ENCODE peak calls at places on chromosomes 13 and 19, in ten cellular contexts. One of them, this sample, is unnamed.

GRCh38 chr19:38197937-38198704 is 25.9 kb downstream of the DPF1 start:
- DNase-seq in left ventricle myocardium superior: no peak
- DNase-seq in GM12891: no peak
- DNase-seq in progenitor cell of endocrine pancreas: no peak
- DNase-seq in NCI-H1092: no peak
- DNase-seq in LHCN-M2: no peak
- DNase-seq in mesothelial cell of epicardium: no peak
- DNase-seq in myocyte: no peak
- DNase-seq in stimulated activated CD8-positive, alpha-beta memory T cell treated with anti-CD3 and anti-CD28 coated beads, Interleukin-4, amount 100 ng/mL, for 4 hours: no peak
- DNase-seq in HFFc6: no peak
- DNase-seq in this sample: no peak

GRCh38 chr13:38697628-38698333 is 10.9 kb downstream of the FREM2 start:
- DNase-seq in left ventricle myocardium superior: no peak
- DNase-seq in GM12891: no peak
- DNase-seq in progenitor cell of endocrine pancreas: no peak
- DNase-seq in NCI-H1092: no peak
- DNase-seq in LHCN-M2: no peak
- DNase-seq in mesothelial cell of epicardium: no peak
- DNase-seq in myocyte: peak
- DNase-seq in stimulated activated CD8-positive, alpha-beta memory T cell treated with anti-CD3 and anti-CD28 coated beads, Interleukin-4, amount 100 ng/mL, for 4 hours: no peak
- DNase-seq in HFFc6: no peak
- DNase-seq in this sample: no peak

GRCh38 chr19:14542721-14543328 is 13.4 kb downstream of the TECR start:
- DNase-seq in left ventricle myocardium superior: no peak
- DNase-seq in GM12891: no peak
- DNase-seq in progenitor cell of endocrine pancreas: no peak
- DNase-seq in NCI-H1092: no peak
- DNase-seq in LHCN-M2: no peak
- DNase-seq in mesothelial cell of epicardium: no peak
- DNase-seq in myocyte: no peak
- DNase-seq in stimulated activated CD8-positive, alpha-beta memory T cell treated with anti-CD3 and anti-CD28 coated beads, Interleukin-4, amount 100 ng/mL, for 4 hours: no peak
- DNase-seq in HFFc6: peak
- DNase-seq in this sample: no peak

GRCh38 chr19:4098493-4098892 is 25.4 kb downstream of the MAP2K2 start:
- DNase-seq in left ventricle myocardium superior: peak
- DNase-seq in GM12891: no peak
- DNase-seq in progenitor cell of endocrine pancreas: no peak
- DNase-seq in NCI-H1092: no peak
- DNase-seq in LHCN-M2: no peak
- DNase-seq in mesothelial cell of epicardium: no peak
- DNase-seq in myocyte: peak
- DNase-seq in stimulated activated CD8-positive, alpha-beta memory T cell treated with anti-CD3 and anti-CD28 coated beads, Interleukin-4, amount 100 ng/mL, for 4 hours: no peak
- DNase-seq in HFFc6: no peak
- DNase-seq in this sample: no peak

GRCh38 chr19:13132471-13133166 is 14.6 kb downstream of the NACC1 start:
- DNase-seq in left ventricle myocardium superior: no peak
- DNase-seq in GM12891: no peak
- DNase-seq in progenitor cell of endocrine pancreas: no peak
- DNase-seq in NCI-H1092: no peak
- DNase-seq in LHCN-M2: peak
- DNase-seq in mesothelial cell of epicardium: no peak
- DNase-seq in myocyte: peak
- DNase-seq in stimulated activated CD8-positive, alpha-beta memory T cell treated with anti-CD3 and anti-CD28 coated beads, Interleukin-4, amount 100 ng/mL, for 4 hours: no peak
- DNase-seq in HFFc6: peak
- DNase-seq in this sample: no peak

GRCh38 chr19:35783469-35784400 is 8.4 kb downstream of the ARHGAP33 start:
- DNase-seq in left ventricle myocardium superior: no peak
- DNase-seq in GM12891: no peak
- DNase-seq in progenitor cell of endocrine pancreas: no peak
- DNase-seq in NCI-H1092: no peak
- DNase-seq in LHCN-M2: no peak
- DNase-seq in mesothelial cell of epicardium: no peak
- DNase-seq in myocyte: no peak
- DNase-seq in stimulated activated CD8-positive, alpha-beta memory T cell treated with anti-CD3 and anti-CD28 coated beads, Interleukin-4, amount 100 ng/mL, for 4 hours: no peak
- DNase-seq in HFFc6: no peak
- DNase-seq in this sample: no peak

GRCh38 chr19:33150852-33151518 is 19.1 kb downstream of the WDR88 start:
- DNase-seq in left ventricle myocardium superior: no peak
- DNase-seq in GM12891: no peak
- DNase-seq in progenitor cell of endocrine pancreas: no peak
- DNase-seq in NCI-H1092: no peak
- DNase-seq in LHCN-M2: no peak
- DNase-seq in mesothelial cell of epicardium: no peak
- DNase-seq in myocyte: no peak
- DNase-seq in stimulated activated CD8-positive, alpha-beta memory T cell treated with anti-CD3 and anti-CD28 coated beads, Interleukin-4, amount 100 ng/mL, for 4 hours: no peak
- DNase-seq in HFFc6: no peak
- DNase-seq in this sample: no peak

GRCh38 chr19:43934985-43935708 is at the start of gene ZNF45:
- DNase-seq in left ventricle myocardium superior: peak
- DNase-seq in GM12891: peak
- DNase-seq in progenitor cell of endocrine pancreas: peak
- DNase-seq in NCI-H1092: peak
- DNase-seq in LHCN-M2: peak
- DNase-seq in mesothelial cell of epicardium: peak
- DNase-seq in myocyte: peak
- DNase-seq in stimulated activated CD8-positive, alpha-beta memory T cell treated with anti-CD3 and anti-CD28 coated beads, Interleukin-4, amount 100 ng/mL, for 4 hours: peak
- DNase-seq in HFFc6: peak
- DNase-seq in this sample: peak

GRCh38 chr19:18865106-18865972 is 30.6 kb downstream of the CERS1 start:
- DNase-seq in left ventricle myocardium superior: no peak
- DNase-seq in GM12891: no peak
- DNase-seq in progenitor cell of endocrine pancreas: no peak
- DNase-seq in NCI-H1092: no peak
- DNase-seq in LHCN-M2: no peak
- DNase-seq in mesothelial cell of epicardium: no peak
- DNase-seq in myocyte: no peak
- DNase-seq in stimulated activated CD8-positive, alpha-beta memory T cell treated with anti-CD3 and anti-CD28 coated beads, Interleukin-4, amount 100 ng/mL, for 4 hours: no peak
- DNase-seq in HFFc6: no peak
- DNase-seq in this sample: no peak

GRCh38 chr19:46786236-46787039 is 2.0 kb downstream of the SLC1A5 start:
- DNase-seq in left ventricle myocardium superior: peak
- DNase-seq in GM12891: peak
- DNase-seq in progenitor cell of endocrine pancreas: no peak
- DNase-seq in NCI-H1092: no peak
- DNase-seq in LHCN-M2: peak
- DNase-seq in mesothelial cell of epicardium: no peak
- DNase-seq in myocyte: peak
- DNase-seq in stimulated activated CD8-positive, alpha-beta memory T cell treated with anti-CD3 and anti-CD28 coated beads, Interleukin-4, amount 100 ng/mL, for 4 hours: peak
- DNase-seq in HFFc6: peak
- DNase-seq in this sample: peak

GRCh38 chr13:48403151-48403631 is 9.7 kb downstream of the LPAR6 start:
- DNase-seq in left ventricle myocardium superior: no peak
- DNase-seq in GM12891: peak
- DNase-seq in progenitor cell of endocrine pancreas: no peak
- DNase-seq in NCI-H1092: no peak
- DNase-seq in LHCN-M2: no peak
- DNase-seq in mesothelial cell of epicardium: no peak
- DNase-seq in myocyte: no peak
- DNase-seq in stimulated activated CD8-positive, alpha-beta memory T cell treated with anti-CD3 and anti-CD28 coated beads, Interleukin-4, amount 100 ng/mL, for 4 hours: no peak
- DNase-seq in HFFc6: no peak
- DNase-seq in this sample: no peak

GRCh38 chr13:48849515-48849914 is 126.2 kb upstream of the FNDC3A start:
- DNase-seq in left ventricle myocardium superior: no peak
- DNase-seq in GM12891: no peak
- DNase-seq in progenitor cell of endocrine pancreas: no peak
- DNase-seq in NCI-H1092: no peak
- DNase-seq in LHCN-M2: no peak
- DNase-seq in mesothelial cell of epicardium: no peak
- DNase-seq in myocyte: no peak
- DNase-seq in stimulated activated CD8-positive, alpha-beta memory T cell treated with anti-CD3 and anti-CD28 coated beads, Interleukin-4, amount 100 ng/mL, for 4 hours: no peak
- DNase-seq in HFFc6: no peak
- DNase-seq in this sample: no peak

GRCh38 chr19:15264061-15264932 is 32.0 kb upstream of the EPHX3 start:
- DNase-seq in left ventricle myocardium superior: peak
- DNase-seq in GM12891: peak
- DNase-seq in progenitor cell of endocrine pancreas: peak
- DNase-seq in NCI-H1092: peak
- DNase-seq in LHCN-M2: peak
- DNase-seq in mesothelial cell of epicardium: peak
- DNase-seq in myocyte: peak
- DNase-seq in stimulated activated CD8-positive, alpha-beta memory T cell treated with anti-CD3 and anti-CD28 coated beads, Interleukin-4, amount 100 ng/mL, for 4 hours: peak
- DNase-seq in HFFc6: peak
- DNase-seq in this sample: no peak

GRCh38 chr13:113886561-113887112 is 22.8 kb upstream of the GAS6 start:
- DNase-seq in left ventricle myocardium superior: no peak
- DNase-seq in GM12891: no peak
- DNase-seq in progenitor cell of endocrine pancreas: no peak
- DNase-seq in NCI-H1092: no peak
- DNase-seq in LHCN-M2: no peak
- DNase-seq in mesothelial cell of epicardium: no peak
- DNase-seq in myocyte: no peak
- DNase-seq in stimulated activated CD8-positive, alpha-beta memory T cell treated with anti-CD3 and anti-CD28 coated beads, Interleukin-4, amount 100 ng/mL, for 4 hours: no peak
- DNase-seq in HFFc6: no peak
- DNase-seq in this sample: no peak

GRCh38 chr19:36101550-36102327 is 9.2 kb upstream of the OVOL3 start:
- DNase-seq in left ventricle myocardium superior: no peak
- DNase-seq in GM12891: no peak
- DNase-seq in progenitor cell of endocrine pancreas: no peak
- DNase-seq in NCI-H1092: no peak
- DNase-seq in LHCN-M2: no peak
- DNase-seq in mesothelial cell of epicardium: no peak
- DNase-seq in myocyte: no peak
- DNase-seq in stimulated activated CD8-positive, alpha-beta memory T cell treated with anti-CD3 and anti-CD28 coated beads, Interleukin-4, amount 100 ng/mL, for 4 hours: no peak
- DNase-seq in HFFc6: no peak
- DNase-seq in this sample: no peak

GRCh38 chr19:19329199-19329598 is 8.6 kb downstream of the MAU2 start:
- DNase-seq in left ventricle myocardium superior: no peak
- DNase-seq in GM12891: no peak
- DNase-seq in progenitor cell of endocrine pancreas: no peak
- DNase-seq in NCI-H1092: no peak
- DNase-seq in LHCN-M2: no peak
- DNase-seq in mesothelial cell of epicardium: no peak
- DNase-seq in myocyte: no peak
- DNase-seq in stimulated activated CD8-positive, alpha-beta memory T cell treated with anti-CD3 and anti-CD28 coated beads, Interleukin-4, amount 100 ng/mL, for 4 hours: no peak
- DNase-seq in HFFc6: no peak
- DNase-seq in this sample: no peak

GRCh38 chr13:30739646-30740642 is 4.6 kb downstream of the ALOX5AP start:
- DNase-seq in left ventricle myocardium superior: no peak
- DNase-seq in GM12891: no peak
- DNase-seq in progenitor cell of endocrine pancreas: no peak
- DNase-seq in NCI-H1092: no peak
- DNase-seq in LHCN-M2: peak
- DNase-seq in mesothelial cell of epicardium: no peak
- DNase-seq in myocyte: peak
- DNase-seq in stimulated activated CD8-positive, alpha-beta memory T cell treated with anti-CD3 and anti-CD28 coated beads, Interleukin-4, amount 100 ng/mL, for 4 hours: peak
- DNase-seq in HFFc6: peak
- DNase-seq in this sample: no peak

GRCh38 chr13:93244918-93245280 is 18.3 kb downstream of the GPC6 start:
- DNase-seq in left ventricle myocardium superior: no peak
- DNase-seq in GM12891: no peak
- DNase-seq in progenitor cell of endocrine pancreas: no peak
- DNase-seq in NCI-H1092: no peak
- DNase-seq in LHCN-M2: peak
- DNase-seq in mesothelial cell of epicardium: no peak
- DNase-seq in myocyte: peak
- DNase-seq in stimulated activated CD8-positive, alpha-beta memory T cell treated with anti-CD3 and anti-CD28 coated beads, Interleukin-4, amount 100 ng/mL, for 4 hours: no peak
- DNase-seq in HFFc6: peak
- DNase-seq in this sample: no peak

GRCh38 chr13:53165201-53165600 is 136.6 kb downstream of the OLFM4 start:
- DNase-seq in left ventricle myocardium superior: no peak
- DNase-seq in GM12891: no peak
- DNase-seq in progenitor cell of endocrine pancreas: no peak
- DNase-seq in NCI-H1092: no peak
- DNase-seq in LHCN-M2: no peak
- DNase-seq in mesothelial cell of epicardium: no peak
- DNase-seq in myocyte: no peak
- DNase-seq in stimulated activated CD8-positive, alpha-beta memory T cell treated with anti-CD3 and anti-CD28 coated beads, Interleukin-4, amount 100 ng/mL, for 4 hours: no peak
- DNase-seq in HFFc6: no peak
- DNase-seq in this sample: no peak

GRCh38 chr19:55220525-55220924 is 8.0 kb downstream of the TMEM86B start:
- DNase-seq in left ventricle myocardium superior: no peak
- DNase-seq in GM12891: no peak
- DNase-seq in progenitor cell of endocrine pancreas: no peak
- DNase-seq in NCI-H1092: no peak
- DNase-seq in LHCN-M2: no peak
- DNase-seq in mesothelial cell of epicardium: no peak
- DNase-seq in myocyte: peak
- DNase-seq in stimulated activated CD8-positive, alpha-beta memory T cell treated with anti-CD3 and anti-CD28 coated beads, Interleukin-4, amount 100 ng/mL, for 4 hours: no peak
- DNase-seq in HFFc6: no peak
- DNase-seq in this sample: no peak

GRCh38 chr19:990119-990571 is 6.0 kb downstream of the WDR18 start:
- DNase-seq in left ventricle myocardium superior: no peak
- DNase-seq in GM12891: no peak
- DNase-seq in progenitor cell of endocrine pancreas: no peak
- DNase-seq in NCI-H1092: no peak
- DNase-seq in LHCN-M2: no peak
- DNase-seq in mesothelial cell of epicardium: no peak
- DNase-seq in myocyte: no peak
- DNase-seq in stimulated activated CD8-positive, alpha-beta memory T cell treated with anti-CD3 and anti-CD28 coated beads, Interleukin-4, amount 100 ng/mL, for 4 hours: no peak
- DNase-seq in HFFc6: no peak
- DNase-seq in this sample: no peak

GRCh38 chr13:105047676-105048295 is 1487.7 kb downstream of the EFNB2 start:
- DNase-seq in left ventricle myocardium superior: no peak
- DNase-seq in GM12891: no peak
- DNase-seq in progenitor cell of endocrine pancreas: no peak
- DNase-seq in NCI-H1092: no peak
- DNase-seq in LHCN-M2: no peak
- DNase-seq in mesothelial cell of epicardium: no peak
- DNase-seq in myocyte: peak
- DNase-seq in stimulated activated CD8-positive, alpha-beta memory T cell treated with anti-CD3 and anti-CD28 coated beads, Interleukin-4, amount 100 ng/mL, for 4 hours: no peak
- DNase-seq in HFFc6: no peak
- DNase-seq in this sample: no peak

GRCh38 chr19:15294591-15294990 is 37.7 kb downstream of the BRD4 start:
- DNase-seq in left ventricle myocardium superior: peak
- DNase-seq in GM12891: no peak
- DNase-seq in progenitor cell of endocrine pancreas: no peak
- DNase-seq in NCI-H1092: no peak
- DNase-seq in LHCN-M2: no peak
- DNase-seq in mesothelial cell of epicardium: no peak
- DNase-seq in myocyte: no peak
- DNase-seq in stimulated activated CD8-positive, alpha-beta memory T cell treated with anti-CD3 and anti-CD28 coated beads, Interleukin-4, amount 100 ng/mL, for 4 hours: no peak
- DNase-seq in HFFc6: no peak
- DNase-seq in this sample: no peak

GRCh38 chr13:84431646-84432045 is 549.4 kb upstream of the SLITRK1 start:
- DNase-seq in left ventricle myocardium superior: no peak
- DNase-seq in GM12891: no peak
- DNase-seq in progenitor cell of endocrine pancreas: no peak
- DNase-seq in NCI-H1092: no peak
- DNase-seq in LHCN-M2: peak
- DNase-seq in mesothelial cell of epicardium: no peak
- DNase-seq in myocyte: peak
- DNase-seq in stimulated activated CD8-positive, alpha-beta memory T cell treated with anti-CD3 and anti-CD28 coated beads, Interleukin-4, amount 100 ng/mL, for 4 hours: no peak
- DNase-seq in HFFc6: peak
- DNase-seq in this sample: no peak

GRCh38 chr19:33413426-33413725 is 39.9 kb downstream of the CEBPG start:
- DNase-seq in left ventricle myocardium superior: no peak
- DNase-seq in GM12891: no peak
- DNase-seq in progenitor cell of endocrine pancreas: no peak
- DNase-seq in NCI-H1092: no peak
- DNase-seq in LHCN-M2: no peak
- DNase-seq in mesothelial cell of epicardium: no peak
- DNase-seq in myocyte: no peak
- DNase-seq in stimulated activated CD8-positive, alpha-beta memory T cell treated with anti-CD3 and anti-CD28 coated beads, Interleukin-4, amount 100 ng/mL, for 4 hours: no peak
- DNase-seq in HFFc6: no peak
- DNase-seq in this sample: no peak

GRCh38 chr13:94608586-94608985 is 6.9 kb downstream of the GPR180 start:
- DNase-seq in left ventricle myocardium superior: no peak
- DNase-seq in GM12891: no peak
- DNase-seq in progenitor cell of endocrine pancreas: no peak
- DNase-seq in NCI-H1092: no peak
- DNase-seq in LHCN-M2: no peak
- DNase-seq in mesothelial cell of epicardium: no peak
- DNase-seq in myocyte: no peak
- DNase-seq in stimulated activated CD8-positive, alpha-beta memory T cell treated with anti-CD3 and anti-CD28 coated beads, Interleukin-4, amount 100 ng/mL, for 4 hours: no peak
- DNase-seq in HFFc6: no peak
- DNase-seq in this sample: no peak

GRCh38 chr13:99982741-99983400 is 1.3 kb downstream of the ZIC2 start:
- DNase-seq in left ventricle myocardium superior: no peak
- DNase-seq in GM12891: no peak
- DNase-seq in progenitor cell of endocrine pancreas: no peak
- DNase-seq in NCI-H1092: no peak
- DNase-seq in LHCN-M2: no peak
- DNase-seq in mesothelial cell of epicardium: no peak
- DNase-seq in myocyte: no peak
- DNase-seq in stimulated activated CD8-positive, alpha-beta memory T cell treated with anti-CD3 and anti-CD28 coated beads, Interleukin-4, amount 100 ng/mL, for 4 hours: no peak
- DNase-seq in HFFc6: no peak
- DNase-seq in this sample: no peak

GRCh38 chr13:113489549-113490495 is 689 bp downstream of the DCUN1D2 start:
- DNase-seq in left ventricle myocardium superior: no peak
- DNase-seq in GM12891: peak
- DNase-seq in progenitor cell of endocrine pancreas: no peak
- DNase-seq in NCI-H1092: peak
- DNase-seq in LHCN-M2: peak
- DNase-seq in mesothelial cell of epicardium: peak
- DNase-seq in myocyte: peak
- DNase-seq in stimulated activated CD8-positive, alpha-beta memory T cell treated with anti-CD3 and anti-CD28 coated beads, Interleukin-4, amount 100 ng/mL, for 4 hours: no peak
- DNase-seq in HFFc6: peak
- DNase-seq in this sample: peak